ENCODE peak calls at places on chromosomes 12 and 14, in ten cellular contexts. Q is lung, V is spleen, P is fibroblast of lung, A is keratinocyte, C is endothelial cell of umbilical vein, J is suprapubic skin, Z is cardiac muscle cell, U is aorta, L is H9. M is an unnamed sample.

GRCh38 chr14:95601650-95602049 is 66.8 kb downstream of the GLRX5 start:
- DNase-seq in Q (no peak), V (no peak), P (no peak), A (no peak), C (no peak), J (no peak), Z (no peak), U (no peak), L (no peak), M (no peak)

GRCh38 chr12:9084417-9084816 is 31.3 kb downstream of the A2M start:
- DNase-seq in Q (no peak), V (no peak), P (no peak), A (no peak), C (no peak), J (no peak), Z (no peak), U (no peak), L (no peak), M (no peak)

GRCh38 chr14:29757188-29757680 is 170.4 kb downstream of the PRKD1 start:
- DNase-seq in Q (no peak), V (no peak), P (no peak), A (no peak), C (no peak), J (no peak), Z (no peak), U (no peak), L (no peak), M (no peak)

GRCh38 chr14:56342419-56342901 is 224.2 kb downstream of the PELI2 start:
- DNase-seq in Q (no peak), V (no peak), P (peak; percentile 86), A (no peak), C (peak; percentile 82), J (no peak), Z (peak; percentile 90), U (no peak), L (no peak), M (no peak)

GRCh38 chr12:153080-153746 is 60.7 kb downstream of the SLC6A12 start:
- DNase-seq in Q (peak; percentile 49), V (peak; percentile 82), P (peak; percentile 25), A (no peak), C (peak; percentile 29), J (no peak), Z (peak; percentile 60), U (no peak), L (peak; percentile 96), M (peak; percentile 87)

GRCh38 chr14:74579447-74580274 is 32.4 kb downstream of the LTBP2 start:
- DNase-seq in Q (no peak), V (peak; percentile 50), P (peak; percentile 89), A (peak; percentile 95), C (peak; percentile 75), J (no peak), Z (peak; percentile 87), U (peak; percentile 72), L (no peak), M (no peak)

GRCh38 chr12:5945071-5946008 is at the start of gene ANO2:
- DNase-seq in Q (no peak), V (no peak), P (no peak), A (no peak), C (no peak), J (no peak), Z (peak; percentile 25), U (no peak), L (peak; percentile 69), M (no peak)

GRCh38 chr14:95741051-95741490 is 27.1 kb upstream of the TCL1A start:
- DNase-seq in Q (no peak), V (no peak), P (no peak), A (no peak), C (no peak), J (no peak), Z (no peak), U (no peak), L (no peak), M (no peak)

GRCh38 chr14:33715223-33715528 is 235.7 kb downstream of the EGLN3 start:
- DNase-seq in Q (no peak), V (no peak), P (no peak), A (no peak), C (no peak), J (no peak), Z (no peak), U (no peak), L (no peak), M (no peak)

GRCh38 chr12:116186482-116187157 is 90.9 kb downstream of the MED13L start:
- DNase-seq in Q (no peak), V (no peak), P (no peak), A (no peak), C (peak; percentile 88), J (no peak), Z (no peak), U (no peak), L (no peak), M (no peak)
- H3K27ac ChIP-seq in Q (no peak overlapping the region), V (no peak overlapping the region), P (no peak overlapping the region), A (no peak overlapping the region), C (peak overlapping the region; percentile 85), J (no peak overlapping the region), Z (peak overlapping the region; percentile 85), U (no peak overlapping the region), L (no peak overlapping the region), M (no peak overlapping the region)

GRCh38 chr12:32450768-32451167 is 51.4 kb downstream of the FGD4 start:
- DNase-seq in Q (no peak), V (no peak), P (no peak), A (no peak), C (peak; percentile 32), J (no peak), Z (no peak), U (no peak), L (no peak), M (no peak)

GRCh38 chr12:32451816-32452215 is 52.5 kb downstream of the FGD4 start:
- DNase-seq in Q (no peak), V (no peak), P (no peak), A (no peak), C (peak; percentile 83), J (no peak), Z (no peak), U (no peak), L (no peak), M (no peak)

GRCh38 chr12:32454075-32454474 is 54.7 kb downstream of the FGD4 start:
- DNase-seq in Q (no peak), V (no peak), P (peak; percentile 67), A (peak; percentile 62), C (peak; percentile 68), J (no peak), Z (peak; percentile 72), U (no peak), L (no peak), M (no peak)

GRCh38 chr12:32448581-32448980 is 49.2 kb downstream of the FGD4 start:
- DNase-seq in Q (no peak), V (no peak), P (no peak), A (no peak), C (no peak), J (no peak), Z (peak; percentile 45), U (no peak), L (no peak), M (no peak)

GRCh38 chr12:32450363-32450762 is 51.0 kb downstream of the FGD4 start:
- DNase-seq in Q (no peak), V (no peak), P (no peak), A (no peak), C (no peak), J (no peak), Z (no peak), U (no peak), L (no peak), M (no peak)
- H3K27ac ChIP-seq in Q (no peak overlapping the region), V (no peak overlapping the region), P (no peak overlapping the region), A (no peak overlapping the region), C (peak overlapping the region; percentile 26), J (no peak overlapping the region), Z (no peak overlapping the region), U (no peak overlapping the region), L (peak overlapping the region; percentile 66), M (no peak overlapping the region)

DNA sequence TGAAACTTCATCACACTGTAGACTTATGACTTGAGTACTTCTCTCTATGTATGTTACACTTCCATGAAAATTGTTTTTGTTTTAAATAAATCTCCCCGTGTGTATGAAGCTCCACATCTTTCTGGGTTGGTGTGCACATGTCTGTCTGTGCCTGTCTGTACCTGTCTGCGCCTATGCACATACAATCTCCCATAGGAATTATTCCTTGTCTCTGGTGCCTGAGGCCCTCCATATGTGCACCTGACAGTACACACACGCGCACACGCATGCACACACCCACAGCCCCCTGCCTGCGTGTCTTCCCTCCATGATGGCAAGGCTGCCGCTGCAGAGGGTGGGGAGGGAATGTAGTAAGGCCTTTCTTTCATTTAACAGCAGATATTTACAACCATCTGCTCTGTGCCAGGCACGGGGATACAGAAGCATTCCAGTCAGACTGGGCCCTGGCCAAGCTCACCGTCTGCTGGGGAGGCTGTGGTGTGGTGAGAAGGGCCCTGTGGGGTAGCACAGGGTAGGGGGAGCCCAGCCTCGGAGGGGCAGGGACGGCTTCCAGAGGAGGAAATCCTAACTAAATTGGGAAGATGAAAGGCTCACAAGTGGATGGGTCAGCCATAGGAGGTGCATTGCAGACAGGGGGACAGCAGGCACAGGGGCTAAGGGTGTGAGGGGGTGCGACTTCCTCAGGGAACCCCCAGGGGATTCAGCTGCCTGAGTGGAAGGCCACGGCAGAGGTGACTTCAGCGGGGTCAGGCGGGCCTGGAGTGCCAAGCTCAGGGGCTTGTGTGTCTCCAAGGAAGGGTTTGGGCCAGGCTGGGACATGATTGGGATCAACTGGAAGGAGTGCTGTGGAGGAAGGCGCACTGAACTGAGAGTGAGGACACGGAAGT is 26.1 kb downstream of the KRT8 start:
- DNase-seq in Q (no peak), V (no peak), P (no peak), A (no peak), C (no peak), J (no peak), Z (no peak), U (no peak), L (no peak), M (no peak)
- H3K27ac ChIP-seq in Q (no peak overlapping the region), V (no peak overlapping the region), P (no peak overlapping the region), A (peak overlapping the region; percentile 77), C (no peak overlapping the region), J (peak overlapping the region; percentile 99), Z (no peak overlapping the region), U (no peak overlapping the region), L (no peak overlapping the region), M (no peak overlapping the region)

GRCh38 chr12:109218996-109219395 is 90.1 kb downstream of the FOXN4 start:
- DNase-seq in Q (no peak), V (no peak), P (no peak), A (no peak), C (no peak), J (no peak), Z (no peak), U (no peak), L (no peak), M (no peak)

GRCh38 chr12:109209082-109209481 is 92.7 kb downstream of the ACACB start:
- DNase-seq in Q (no peak), V (peak; percentile 42), P (no peak), A (no peak), C (no peak), J (no peak), Z (no peak), U (peak; percentile 69), L (no peak), M (no peak)

GRCh38 chr12:109219938-109220337 is 89.1 kb downstream of the FOXN4 start:
- DNase-seq in Q (no peak), V (no peak), P (no peak), A (no peak), C (no peak), J (no peak), Z (no peak), U (no peak), L (no peak), M (no peak)

GRCh38 chr12:109212460-109213115 is 96.2 kb downstream of the ACACB start:
- DNase-seq in Q (no peak), V (peak; percentile 66), P (no peak), A (no peak), C (no peak), J (no peak), Z (no peak), U (peak; percentile 61), L (no peak), M (no peak)

GRCh38 chr12:109214131-109214530 is 95.0 kb downstream of the FOXN4 start:
- DNase-seq in Q (no peak), V (peak; percentile 6), P (no peak), A (no peak), C (no peak), J (no peak), Z (no peak), U (peak; percentile 32), L (no peak), M (no peak)
- H3K27ac ChIP-seq in Q (no peak overlapping the region), V (no peak overlapping the region), P (no peak overlapping the region), A (no peak overlapping the region), C (no peak overlapping the region), J (no peak overlapping the region), Z (no peak overlapping the region), U (no peak overlapping the region), L (no peak overlapping the region), M (no peak overlapping the region)